ENCODE peak calls at places on chromosomes 1 and 21, in four cellular contexts. O, S, Y and K are unnamed samples.

GRCh38 chr21:45502600-45502999 is 39.6 kb downstream of the SLC19A1 start:
- DNase-seq in O (no peak), S (no peak), Y (no peak), K (no peak)

GRCh38 chr1:46137901-46138300 is 5.5 kb upstream of the PIK3R3 start:
- DNase-seq in O (no peak), S (no peak), Y (no peak), K (no peak)

GRCh38 chr1:74964508-74964907 is 169.7 kb upstream of the LHX8 start:
- DNase-seq in O (no peak), S (peak; percentile 63), Y (no peak), K (peak; percentile 65)

GRCh38 chr1:205582046-205582445 is 49.8 kb downstream of the ELK4 start:
- DNase-seq in O (no peak), S (no peak), Y (no peak), K (no peak)

GRCh38 chr1:160800645-160801408 is 4.9 kb downstream of the LY9 start:
- DNase-seq in O (no peak), S (no peak), Y (no peak), K (no peak)

GRCh38 chr1:8431028-8431427 is 113.1 kb downstream of the SLC45A1 start:
- DNase-seq in O (no peak), S (no peak), Y (no peak), K (no peak)

GRCh38 chr1:234922987-234923386 is 205.7 kb downstream of the TOMM20 start:
- DNase-seq in O (no peak), S (no peak), Y (no peak), K (no peak)

GRCh38 chr1:172390243-172390619 is 30.3 kb upstream of the C1orf105 start:
- DNase-seq in O (no peak), S (no peak), Y (no peak), K (no peak)

GRCh38 chr1:242827538-242827937 is 303.0 kb upstream of the PLD5 start:
- DNase-seq in O (no peak), S (no peak), Y (no peak), K (no peak)

GRCh38 chr21:28856588-28857250 is 136.0 kb downstream of the LTN1 start:
- DNase-seq in O (no peak), S (no peak), Y (no peak), K (no peak)

GRCh38 chr1:3763351-3764125 is 9.0 kb upstream of the SMIM1 start:
- DNase-seq in O (no peak), S (no peak), Y (no peak), K (no peak)

GRCh38 chr1:157968503-157968902 is 24.9 kb upstream of the KIRREL1 start:
- DNase-seq in O (no peak), S (peak; percentile 80), Y (peak; percentile 12), K (no peak)

GRCh38 chr1:51636765-51637522 is 20.1 kb downstream of the OSBPL9 start:
- DNase-seq in O (no peak), S (no peak), Y (peak; percentile 56), K (no peak)

GRCh38 chr1:233406994-233407631 is 79.6 kb downstream of the MAP3K21 start:
- DNase-seq in O (no peak), S (peak; percentile 42), Y (no peak), K (no peak)

GRCh38 chr1:202374077-202374476 is 25.6 kb downstream of the PPP1R12B start:
- DNase-seq in O (no peak), S (no peak), Y (no peak), K (no peak)

GRCh38 chr1:66546045-66546810 is 12.3 kb downstream of the SGIP1 start:
- DNase-seq in O (no peak), S (no peak), Y (no peak), K (no peak)

GRCh38 chr21:45998276-45998701 is 16.7 kb downstream of the COL6A1 start:
- DNase-seq in O (no peak), S (no peak), Y (no peak), K (no peak)

GRCh38 chr1:231357831-231358354 is 19.8 kb downstream of the SPRTN start:
- DNase-seq in O (peak; percentile 69), S (peak; percentile 80), Y (peak; percentile 63), K (peak; percentile 12)

GRCh38 chr1:111569913-111570312 is 49.7 kb upstream of the RAP1A start:
- DNase-seq in O (no peak), S (no peak), Y (no peak), K (no peak)

GRCh38 chr1:209655832-209656231 is 3.6 kb upstream of the LAMB3 start:
- DNase-seq in O (no peak), S (no peak), Y (no peak), K (no peak)

GRCh38 chr1:6110326-6110725 is 64.6 kb downstream of the KCNAB2 start:
- DNase-seq in O (no peak), S (no peak), Y (no peak), K (no peak)

GRCh38 chr1:66368261-66368660 is 165.7 kb upstream of the SGIP1 start:
- DNase-seq in O (no peak), S (no peak), Y (no peak), K (no peak)

GRCh38 chr21:45542242-45542666 is at the start of gene SLC19A1:
- DNase-seq in O (peak; percentile 84), S (peak; percentile 82), Y (peak; percentile 24), K (no peak)

GRCh38 chr1:158148458-158148857 is 32.2 kb upstream of the CD1D start:
- DNase-seq in O (no peak), S (no peak), Y (no peak), K (no peak)

GRCh38 chr1:26323382-26323781 is 5.6 kb downstream of the CD52 start:
- DNase-seq in O (no peak), S (no peak), Y (no peak), K (no peak)

GRCh38 chr1:247054992-247055415 is 23.6 kb downstream of the ZNF670 start:
- DNase-seq in O (no peak), S (no peak), Y (no peak), K (no peak)